ENCODE peak calls at places on chromosome 4, in eight cellular contexts. L, Q, Y, O, B, N, A and I are unnamed samples. For H3K4me1 and H3K9me3, the result is how much of the 10 kb centered on the place peaks cover.

GRCh38 chr4:119162174-119162573 is 26.5 kb downstream of the MYOZ2 start:
- DNase-seq in O (no peak), Y (no peak), B (no peak), L (no peak), N (no peak), A (no peak), Q (no peak), I (no peak)

GRCh38 chr4:151801547-151802516 is 41.0 kb upstream of the GATB start:
- DNase-seq in A (peak), Q (no peak), Y (peak), N (no peak), O (peak), B (no peak), L (peak), I (no peak)

GRCh38 chr4:52551487-52551886 is 107.6 kb downstream of the USP46 start:
- DNase-seq in O (no peak), Y (no peak), Q (no peak), L (no peak), B (no peak), A (no peak), N (no peak), I (no peak)

GRCh38 chr4:151325320-151326246 is at the start of gene SH3D19:
- DNase-seq in L (no peak), N (no peak), Q (peak), Y (peak), A (peak), O (peak), B (no peak), I (peak)

GRCh38 chr4:61220556-61220955 is 20.4 kb downstream of the ADGRL3 start:
- DNase-seq in N (no peak), A (no peak), O (no peak), B (no peak), Y (no peak), Q (no peak), L (no peak), I (no peak)

GRCh38 chr4:167219090-167219489 is 15.2 kb downstream of the SPOCK3 start:
- DNase-seq in O (no peak), N (no peak), Q (no peak), B (no peak), A (no peak), L (no peak), Y (no peak), I (no peak)

GRCh38 chr4:57131849-57132745 is 21.9 kb upstream of the IGFBP7 start:
- DNase-seq in B (no peak), Y (peak), L (no peak), N (no peak), Q (no peak), O (no peak), A (no peak), I (no peak)

GRCh38 chr4:32142075-32142474 is 1421.9 kb downstream of the PCDH7 start:
- DNase-seq in A (no peak), Q (no peak), O (no peak), L (no peak), B (no peak), N (no peak), Y (no peak), I (no peak)

GRCh38 chr4:33722254-33722653 is 2522.1 kb downstream of the ARAP2 start:
- DNase-seq in Y (no peak), N (no peak), O (no peak), L (no peak), B (no peak), A (peak), Q (no peak), I (no peak)

GRCh38 chr4:141530627-141531026 is 105.8 kb upstream of the IL15 start:
- DNase-seq in L (no peak), Y (no peak), A (no peak), Q (no peak), N (no peak), B (no peak), O (no peak), I (no peak)

GRCh38 chr4:56696056-56696455 is 15.0 kb upstream of the HOPX start:
- DNase-seq in Y (no peak), B (no peak), L (no peak), A (no peak), Q (no peak), O (peak), N (no peak), I (no peak)

GRCh38 chr4:159360549-159360948 is 257.7 kb downstream of the RAPGEF2 start:
- DNase-seq in Y (no peak), O (no peak), L (no peak), A (peak), N (no peak), B (no peak), Q (no peak), I (no peak)

GRCh38 chr4:156146581-156146980 is 192.9 kb upstream of the CTSO start:
- DNase-seq in A (no peak), Q (no peak), O (no peak), L (no peak), B (no peak), Y (no peak), N (no peak), I (no peak)

GRCh38 chr4:98260047-98260578 is 1.1 kb upstream of the RAP1GDS1 start:
- DNase-seq in Y (peak), Q (no peak), O (peak), A (no peak), N (peak), L (no peak), B (peak), I (peak)

GRCh38 chr4:123444298-123444731 is 47.7 kb downstream of the SPRY1 start:
- DNase-seq in Q (no peak), N (peak), B (no peak), L (peak), A (no peak), O (no peak), Y (peak), I (peak)

GRCh38 chr4:38192516-38192915 is 232.3 kb downstream of the PTTG2 start:
- DNase-seq in O (no peak), Y (no peak), Q (no peak), B (no peak), L (no peak), A (no peak), N (no peak), I (no peak)

GRCh38 chr4:336893-337142 is 796 bp upstream of the ZNF141 start:
- DNase-seq in Y (no peak), O (no peak), N (no peak), B (no peak), Q (peak), A (no peak), L (no peak), I (no peak)

GRCh38 chr4:186132577-186133277 is 28.2 kb downstream of the FAM149A start:
- DNase-seq in A (peak), L (no peak), Q (no peak), Y (no peak), O (peak), N (peak), B (no peak), I (no peak)

DNA sequence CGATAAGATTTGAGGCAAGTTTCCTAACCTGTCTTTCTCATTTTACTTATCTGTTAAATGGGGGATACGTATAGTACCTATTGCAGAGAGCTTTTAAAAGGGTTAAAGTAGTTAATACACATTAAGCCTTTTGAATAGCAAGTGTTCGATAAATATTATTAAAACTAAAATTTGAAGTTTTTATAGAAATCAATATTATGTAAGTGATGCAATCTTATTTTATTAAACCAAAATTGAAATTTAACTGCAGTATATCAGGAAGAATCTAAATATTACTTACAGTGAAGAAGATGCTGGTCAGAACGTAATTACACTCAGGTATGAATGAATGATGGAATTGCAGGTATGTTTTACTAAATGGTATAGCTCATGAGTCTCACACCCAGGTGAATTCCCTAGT is 58.0 kb downstream of the ANXA3 start:
- DNase-seq in A (no peak), N (no peak), L (no peak), Y (no peak), B (no peak), Q (no peak), O (no peak), I (no peak)
- H3K4me1 ChIP-seq in A (under half), N (under half), L (half or more), Y (under half), B (under half), Q (under half), O (under half), I (under half)

DNA sequence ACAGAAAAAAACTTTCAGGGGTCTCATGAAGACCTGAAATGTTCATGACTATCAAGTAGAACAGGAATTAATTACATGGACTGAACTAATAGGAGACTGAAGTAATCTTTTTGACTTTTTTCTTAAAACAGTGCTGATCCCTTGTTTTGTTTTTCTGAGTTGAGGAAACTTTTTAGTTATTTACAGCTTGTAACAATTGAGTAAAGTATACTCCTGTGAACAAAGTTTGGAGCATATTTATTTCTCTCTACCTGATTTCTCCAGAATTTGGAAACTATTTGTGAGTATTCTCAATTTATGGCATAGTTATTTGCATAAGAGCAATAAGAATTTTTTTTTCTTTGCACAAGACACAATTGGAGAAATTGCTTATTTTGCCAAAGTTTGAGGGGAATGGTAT is 64.8 kb downstream of the PCDH18 start:
- DNase-seq in B (no peak), N (no peak), O (no peak), L (no peak), Y (no peak), Q (no peak), A (no peak), I (no peak)
- H3K9me3 ChIP-seq in B (under half), N (under half), O (under half), L (under half), Y (under half), Q (under half), A (under half), I (under half)

DNA sequence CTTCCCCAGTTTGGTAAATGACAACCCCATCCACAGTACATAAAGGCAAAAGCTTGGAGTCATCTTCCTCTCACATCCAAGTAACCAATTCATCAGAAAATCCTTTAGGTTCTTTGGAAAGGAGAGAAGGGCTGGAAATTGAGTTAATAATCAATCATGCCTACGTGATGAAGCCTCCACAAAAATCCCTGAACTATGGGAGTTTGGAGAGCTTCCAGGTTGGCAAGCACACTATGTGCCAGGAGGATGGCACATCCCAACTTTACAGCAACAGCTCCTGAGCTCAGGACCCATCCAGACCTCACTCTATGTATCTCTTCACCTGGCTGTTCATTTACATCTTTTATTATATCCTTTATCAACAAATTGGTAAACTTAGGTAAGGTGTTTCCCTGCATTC is 98.9 kb downstream of the IQCM start:
- DNase-seq in Y (no peak), N (no peak), L (no peak), A (no peak), O (no peak), B (no peak), Q (no peak), I (no peak)
- H3K4me1 ChIP-seq in Y (under half), N (under half), L (under half), A (under half), O (under half), B (under half), Q (under half), I (under half)

DNA sequence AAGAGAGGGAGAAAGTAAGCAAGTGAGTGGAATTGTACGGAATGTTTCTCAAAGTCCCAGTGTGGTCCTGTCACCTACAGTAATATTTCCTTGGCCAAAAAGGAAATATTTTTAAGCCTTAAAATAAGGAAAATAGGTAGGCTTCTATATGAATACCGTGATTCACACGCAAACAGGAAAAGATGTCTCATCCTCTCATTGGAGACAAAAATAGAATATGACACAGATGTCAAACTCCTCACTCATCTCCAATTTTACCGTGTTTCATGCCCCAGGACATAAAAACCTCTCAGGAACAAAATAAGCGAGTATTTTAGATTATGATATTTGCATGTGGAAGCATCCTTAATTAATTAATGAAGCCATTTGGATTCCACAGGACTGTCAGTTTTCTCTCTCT is 1269.5 kb downstream of the RAPGEF2 start:
- DNase-seq in O (no peak), B (no peak), N (no peak), Y (no peak), L (no peak), Q (no peak), A (no peak), I (no peak)
- H3K9me3 ChIP-seq in O (under half), B (under half), N (under half), Y (under half), L (under half), Q (under half), A (under half), I (under half)

GRCh38 chr4:79211490-79211889 is 114.4 kb downstream of the NAA11 start:
- DNase-seq in L (no peak), Q (no peak), N (no peak), Y (no peak), A (no peak), B (no peak), O (no peak), I (no peak)

GRCh38 chr4:79213040-79213439 is 112.8 kb downstream of the NAA11 start:
- DNase-seq in B (no peak), N (no peak), L (no peak), Q (no peak), Y (no peak), O (no peak), A (no peak), I (no peak)

GRCh38 chr4:79210636-79211049 is 115.2 kb downstream of the NAA11 start:
- DNase-seq in L (no peak), O (no peak), A (no peak), Q (no peak), N (no peak), Y (no peak), B (no peak), I (no peak)

GRCh38 chr4:79212311-79212710 is 113.5 kb downstream of the NAA11 start:
- DNase-seq in N (no peak), Q (no peak), O (no peak), B (no peak), A (no peak), Y (no peak), L (no peak), I (no peak)

GRCh38 chr4:79213702-79214101 is 112.2 kb downstream of the NAA11 start:
- DNase-seq in B (no peak), L (no peak), A (no peak), N (no peak), O (no peak), Y (no peak), Q (no peak), I (no peak)
- H3K4me1 ChIP-seq in B (under half), L (under half), A (under half), N (under half), O (under half), Y (under half), Q (under half), I (under half)

GRCh38 chr4:4810778-4811177 is 48.7 kb upstream of the MSX1 start:
- DNase-seq in Y (no peak), A (no peak), Q (no peak), O (no peak), N (no peak), L (no peak), B (no peak), I (no peak)

GRCh38 chr4:4810365-4810764 is 49.1 kb upstream of the MSX1 start:
- DNase-seq in Q (no peak), B (no peak), L (no peak), Y (no peak), O (no peak), A (no peak), N (no peak), I (no peak)

DNA sequence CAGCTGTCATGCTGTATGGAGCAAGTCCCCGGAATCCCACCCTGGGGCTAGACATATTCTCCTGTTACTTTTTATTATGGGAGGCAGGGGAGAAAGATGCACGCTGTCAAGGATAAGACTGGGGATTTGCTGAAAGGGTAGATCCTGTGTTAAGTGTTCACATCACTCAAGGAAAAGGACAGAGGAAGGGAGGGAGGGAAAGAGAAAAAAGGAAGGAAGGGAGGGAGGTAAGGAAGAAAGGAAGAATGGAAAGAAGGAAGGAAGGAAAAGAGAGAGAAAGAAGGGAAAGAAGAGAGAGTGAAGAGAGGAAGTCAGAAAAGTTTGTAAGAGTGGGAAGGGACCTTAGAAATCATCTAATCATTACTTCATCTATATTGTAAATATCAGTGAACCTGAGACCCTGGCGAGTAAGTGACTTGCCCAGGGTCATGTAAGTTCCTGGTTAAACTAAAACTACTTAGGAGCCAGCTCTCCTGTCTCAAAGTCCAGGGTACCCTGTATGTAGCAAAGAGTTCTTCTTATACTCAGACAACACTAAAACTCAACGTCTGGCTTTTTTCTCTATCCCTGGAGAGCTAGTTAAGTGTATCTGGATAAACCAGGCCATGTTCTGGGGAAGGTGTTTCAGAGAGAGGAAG is 47.2 kb upstream of the MSX1 start:
- DNase-seq in A (no peak), Y (peak), O (no peak), Q (no peak), B (no peak), L (no peak), N (no peak), I (no peak)
- H3K9me3 ChIP-seq in A (under half), Y (under half), O (under half), Q (under half), B (under half), L (under half), N (under half), I (under half)

DNA sequence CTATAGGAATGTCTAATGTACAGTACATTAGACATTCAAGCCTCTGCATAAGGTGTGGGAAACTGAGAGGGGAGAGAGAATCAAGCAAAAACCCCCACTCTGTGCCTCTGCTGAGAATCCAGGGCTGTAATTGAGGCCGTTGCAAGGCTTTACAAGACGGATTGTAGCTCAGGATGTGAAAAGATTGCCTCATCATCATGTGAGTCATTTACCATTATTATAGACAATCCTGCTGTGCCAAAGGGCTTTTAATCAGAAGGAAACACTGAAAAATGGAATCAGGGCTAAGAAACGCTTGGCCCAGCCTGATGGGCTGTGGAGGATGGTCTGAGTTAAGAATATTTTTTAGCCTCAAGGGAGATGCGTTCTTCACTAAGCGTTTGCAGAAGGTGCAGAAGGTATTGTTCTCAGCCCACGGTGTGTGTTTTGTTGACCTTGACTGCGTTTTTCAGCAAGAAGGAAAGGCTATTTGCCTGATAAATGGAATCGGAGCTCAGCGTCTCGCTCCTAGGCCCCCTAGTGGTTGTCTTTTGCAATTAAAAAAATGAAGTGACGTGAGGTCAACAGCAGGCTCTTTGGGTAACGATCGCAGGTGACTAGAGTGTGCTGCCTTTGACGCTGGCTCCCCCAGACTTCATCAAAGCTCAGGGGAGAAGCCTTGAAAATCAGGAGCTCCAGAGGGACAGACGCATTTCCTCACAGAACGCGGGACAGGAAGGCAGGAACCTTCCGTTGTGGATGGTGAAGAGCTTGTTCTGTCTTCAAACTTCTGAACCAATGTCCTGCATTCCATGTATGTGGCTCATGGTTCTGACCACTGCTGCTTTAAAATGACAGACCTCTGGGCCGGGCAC is 18.1 kb upstream of the CHRNA9 start:
- DNase-seq in O (peak), B (no peak), L (peak), Y (peak), A (peak), Q (no peak), N (no peak), I (no peak)
- H3K4me1 ChIP-seq in O (half or more), B (under half), L (under half), Y (under half), A (under half), Q (under half), N (under half), I (under half)

GRCh38 chr4:165477799-165478198 is 99.0 kb downstream of the CPE start:
- DNase-seq in A (no peak), Q (no peak), L (no peak), N (no peak), B (no peak), O (no peak), Y (no peak), I (no peak)
- H3K9me3 ChIP-seq in A (under half), Q (under half), L (under half), N (under half), B (under half), O (under half), Y (under half), I (under half)

DNA sequence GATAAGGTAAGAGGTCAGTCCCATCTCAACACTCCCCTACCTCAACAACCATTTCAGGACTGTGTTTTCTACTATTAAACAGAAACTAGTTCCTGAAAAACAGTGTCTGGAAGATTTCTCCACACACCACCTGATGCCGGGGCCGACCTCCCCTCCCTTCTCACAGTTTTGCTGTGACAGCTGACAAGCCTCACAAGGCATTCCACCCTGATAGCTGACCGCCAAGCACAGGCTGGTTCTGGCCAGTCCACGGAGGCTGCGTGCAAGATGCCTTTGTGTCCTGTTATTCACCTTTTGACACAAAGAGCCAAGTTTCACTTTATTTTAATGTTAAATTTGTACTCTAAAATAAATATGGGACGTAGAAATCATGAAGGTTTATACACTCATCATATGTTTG is 758.6 kb downstream of the PDHA2 start:
- DNase-seq in N (no peak), B (no peak), Q (no peak), L (no peak), A (no peak), O (no peak), Y (no peak), I (no peak)
- H3K4me1 ChIP-seq in N (under half), B (under half), Q (under half), L (under half), A (under half), O (under half), Y (under half), I (under half)